ENCODE peak calls at places on chromosomes 12 and 14, in ten cellular contexts. B is stimulated activated CD4-positive, alpha-beta T cell treated with anti-CD3 and anti-CD28 coated beads, Interleukin-1b, Interleukin-23, amount 100 ng/mL, for 24 hours; S is dermis blood vessel endothelial cell; Y is naive thymus-derived CD4-positive, alpha-beta T cell; O is CD8-positive, alpha-beta T cell; I is hypothalamus; L is mammary epithelial cell; D is activated CD4-positive, alpha-beta T cell treated with anti-CD3 and anti-CD28 coated beads, Interleukin-2, amount 50 U/mL, for 1 hour; C is NCI-H1092 treated with DMSO at 0.1 percent for 48 hours; F is ovary. E is an unnamed sample.

GRCh38 chr12:15629761-15630160 is 159.4 kb downstream of the EPS8 start:
- DNase-seq in L (peak), C (no peak), S (peak), Y (no peak), B (no peak), I (no peak), O (no peak), F (no peak), D (no peak), E (no peak)

GRCh38 chr12:123949118-123949774 is 23.4 kb downstream of the CCDC92 start:
- DNase-seq in Y (no peak), I (no peak), C (no peak), B (no peak), O (no peak), F (no peak), L (no peak), D (no peak), S (no peak), E (no peak)

GRCh38 chr12:27500546-27500945 is 23.5 kb upstream of the PPFIBP1 start:
- DNase-seq in I (no peak), L (no peak), C (no peak), Y (no peak), O (no peak), F (no peak), D (no peak), B (no peak), S (peak), E (no peak)

GRCh38 chr12:54958048-54958658 is 26.4 kb downstream of the TESPA1 start:
- DNase-seq in L (peak), Y (no peak), D (peak), C (peak), O (peak), F (no peak), B (peak), S (peak), I (no peak), E (no peak)

GRCh38 chr14:66709292-66709691 is 201.3 kb downstream of the GPHN start:
- DNase-seq in L (peak), I (no peak), D (no peak), S (peak), F (no peak), B (no peak), O (no peak), Y (no peak), C (no peak), E (no peak)

GRCh38 chr12:91523831-91524230 is 341.2 kb upstream of the DCN start:
- DNase-seq in O (no peak), S (no peak), B (no peak), D (no peak), I (no peak), F (no peak), Y (no peak), L (no peak), C (no peak), E (no peak)

GRCh38 chr12:46983959-46984833 is 95.2 kb upstream of the PCED1B start:
- DNase-seq in Y (no peak), S (peak), L (peak), B (no peak), F (no peak), I (no peak), C (peak), D (peak), O (peak), E (peak)

GRCh38 chr12:89825591-89826449 is 117.2 kb upstream of the ATP2B1 start:
- DNase-seq in O (no peak), Y (no peak), L (no peak), S (peak), I (no peak), C (no peak), F (no peak), D (no peak), B (no peak), E (no peak)

GRCh38 chr12:85971800-85972199 is 97.7 kb downstream of the NTS start:
- DNase-seq in F (no peak), Y (no peak), I (no peak), C (no peak), D (no peak), O (no peak), B (no peak), S (no peak), L (no peak), E (no peak)

GRCh38 chr12:76450690-76451089 is 102.5 kb upstream of the BBS10 start:
- DNase-seq in F (no peak), Y (no peak), C (no peak), S (peak), L (peak), D (no peak), I (no peak), O (no peak), B (no peak), E (no peak)

GRCh38 chr14:105935384-105935783 is 409.0 kb downstream of the TMEM121 start:
- DNase-seq in B (no peak), S (no peak), I (no peak), L (no peak), F (no peak), D (no peak), Y (no peak), C (no peak), O (no peak), E (no peak)

GRCh38 chr12:56160160-56160763 is 2.1 kb downstream of the MYL6 start:
- DNase-seq in L (peak), S (peak), Y (peak), O (peak), C (no peak), I (no peak), D (peak), B (peak), F (no peak), E (peak)

E was measured in Jurkat, Clone E6-1.